ENCODE peak calls at places on chromosome X, in seven cellular contexts. One of them, this sample, is unnamed. For H3K36me3, the result is how much of the 10 kb centered on the place peaks cover.

GRCh38 chrX:45006002-45006800 is 133.2 kb downstream of the KDM6A start:
- DNase-seq in adrenal gland: no peak
- DNase-seq in Karpas-422: no peak
- DNase-seq in tibial nerve: no peak
- DNase-seq in GM23338: peak
- DNase-seq in ovary: no peak
- DNase-seq in HCT116: peak
- DNase-seq in this sample: no peak

GRCh38 chrX:15564981-15565579 is 35.7 kb downstream of the ACE2 start:
- DNase-seq in Karpas-422: peak
- DNase-seq in tibial nerve: peak
- DNase-seq in GM23338: peak
- DNase-seq in HCT116: peak
- DNase-seq in adrenal gland: peak
- DNase-seq in ovary: peak
- DNase-seq in this sample: no peak

GRCh38 chrX:130682990-130683389 is 220.0 kb downstream of the ENOX2 start:
- DNase-seq in adrenal gland: no peak
- DNase-seq in HCT116: no peak
- DNase-seq in tibial nerve: no peak
- DNase-seq in GM23338: peak
- DNase-seq in ovary: no peak
- DNase-seq in Karpas-422: no peak
- DNase-seq in this sample: no peak

GRCh38 chrX:155070975-155071693 is at the start of the genes BRCC3, CMC4 and MTCP1:
- DNase-seq in GM23338: peak
- DNase-seq in Karpas-422: peak
- DNase-seq in adrenal gland: peak
- DNase-seq in ovary: peak
- DNase-seq in tibial nerve: peak
- DNase-seq in HCT116: peak
- DNase-seq in this sample: peak

GRCh38 chrX:87409113-87409841 is 108.3 kb upstream of the KLHL4 start:
- DNase-seq in HCT116: no peak
- DNase-seq in tibial nerve: peak
- DNase-seq in GM23338: no peak
- DNase-seq in adrenal gland: peak
- DNase-seq in Karpas-422: no peak
- DNase-seq in ovary: peak
- DNase-seq in this sample: no peak

GRCh38 chrX:17291998-17292658 is 82.9 kb upstream of the NHS start:
- DNase-seq in ovary: no peak
- DNase-seq in HCT116: no peak
- DNase-seq in tibial nerve: no peak
- DNase-seq in Karpas-422: no peak
- DNase-seq in adrenal gland: no peak
- DNase-seq in GM23338: peak
- DNase-seq in this sample: no peak

GRCh38 chrX:40176256-40176978 is 78.7 kb upstream of the BCOR start:
- DNase-seq in Karpas-422: peak
- DNase-seq in GM23338: peak
- DNase-seq in tibial nerve: no peak
- DNase-seq in adrenal gland: peak
- DNase-seq in HCT116: no peak
- DNase-seq in ovary: peak
- DNase-seq in this sample: no peak

GRCh38 chrX:24763989-24764388 is 70.3 kb downstream of the POLA1 start:
- DNase-seq in GM23338: no peak
- DNase-seq in ovary: no peak
- DNase-seq in tibial nerve: no peak
- DNase-seq in HCT116: no peak
- DNase-seq in adrenal gland: no peak
- DNase-seq in Karpas-422: no peak
- DNase-seq in this sample: no peak

GRCh38 chrX:129013574-129013973 is 509.7 kb downstream of the SMARCA1 start:
- DNase-seq in ovary: no peak
- DNase-seq in Karpas-422: peak
- DNase-seq in tibial nerve: no peak
- DNase-seq in HCT116: no peak
- DNase-seq in adrenal gland: no peak
- DNase-seq in GM23338: peak
- DNase-seq in this sample: no peak

GRCh38 chrX:41302293-41302868 is 31.6 kb upstream of the DDX3X start:
- DNase-seq in HCT116: no peak
- DNase-seq in tibial nerve: no peak
- DNase-seq in Karpas-422: no peak
- DNase-seq in adrenal gland: no peak
- DNase-seq in ovary: no peak
- DNase-seq in GM23338: no peak
- DNase-seq in this sample: no peak

GRCh38 chrX:56994375-56995270 is 718 bp downstream of the SPIN3 start:
- DNase-seq in GM23338: no peak
- DNase-seq in tibial nerve: no peak
- DNase-seq in ovary: peak
- DNase-seq in Karpas-422: no peak
- DNase-seq in adrenal gland: no peak
- DNase-seq in HCT116: no peak
- DNase-seq in this sample: no peak

GRCh38 chrX:71919886-71920285 is 9.2 kb downstream of the NHSL2 start:
- DNase-seq in Karpas-422: no peak
- DNase-seq in HCT116: no peak
- DNase-seq in GM23338: no peak
- DNase-seq in adrenal gland: no peak
- DNase-seq in ovary: no peak
- DNase-seq in tibial nerve: no peak
- DNase-seq in this sample: no peak

GRCh38 chrX:57906790-57907189 is 3.5 kb downstream of the ZXDA start:
- DNase-seq in adrenal gland: no peak
- DNase-seq in ovary: no peak
- DNase-seq in tibial nerve: no peak
- DNase-seq in GM23338: no peak
- DNase-seq in HCT116: no peak
- DNase-seq in Karpas-422: no peak
- DNase-seq in this sample: no peak

GRCh38 chrX:153301746-153302145 is 19.8 kb downstream of the PNMA6F start:
- DNase-seq in Karpas-422: no peak
- DNase-seq in tibial nerve: no peak
- DNase-seq in adrenal gland: no peak
- DNase-seq in ovary: no peak
- DNase-seq in GM23338: no peak
- DNase-seq in HCT116: no peak
- DNase-seq in this sample: no peak

GRCh38 chrX:57772637-57773036 is 92.6 kb upstream of the NLRP2B start:
- DNase-seq in GM23338: peak
- DNase-seq in Karpas-422: peak
- DNase-seq in tibial nerve: no peak
- DNase-seq in ovary: no peak
- DNase-seq in HCT116: no peak
- DNase-seq in adrenal gland: no peak
- DNase-seq in this sample: no peak

GRCh38 chrX:150704030-150704613 is 10.9 kb downstream of the MTMR1 start:
- DNase-seq in GM23338: no peak
- DNase-seq in HCT116: no peak
- DNase-seq in tibial nerve: no peak
- DNase-seq in adrenal gland: no peak
- DNase-seq in Karpas-422: no peak
- DNase-seq in ovary: no peak
- DNase-seq in this sample: no peak

GRCh38 chrX:12580548-12580947 is 210.7 kb upstream of the PRPS2 start:
- DNase-seq in ovary: no peak
- DNase-seq in HCT116: no peak
- DNase-seq in adrenal gland: no peak
- DNase-seq in GM23338: no peak
- DNase-seq in Karpas-422: no peak
- DNase-seq in tibial nerve: no peak
- DNase-seq in this sample: no peak

GRCh38 chrX:130999360-130999759 is 58.8 kb upstream of the ARHGAP36 start:
- DNase-seq in adrenal gland: no peak
- DNase-seq in tibial nerve: no peak
- DNase-seq in ovary: no peak
- DNase-seq in Karpas-422: no peak
- DNase-seq in GM23338: no peak
- DNase-seq in HCT116: no peak
- DNase-seq in this sample: no peak

GRCh38 chrX:39654183-39654925 is 443.4 kb downstream of the BCOR start:
- DNase-seq in ovary: no peak
- DNase-seq in GM23338: peak
- DNase-seq in Karpas-422: no peak
- DNase-seq in adrenal gland: no peak
- DNase-seq in tibial nerve: no peak
- DNase-seq in HCT116: no peak
- DNase-seq in this sample: no peak

GRCh38 chrX:150693782-150694574 is 782 bp downstream of the MTMR1 start:
- DNase-seq in HCT116: peak
- DNase-seq in ovary: peak
- DNase-seq in adrenal gland: peak
- DNase-seq in tibial nerve: no peak
- DNase-seq in GM23338: peak
- DNase-seq in Karpas-422: peak
- DNase-seq in this sample: no peak

GRCh38 chrX:149825424-149825823 is 43.7 kb downstream of the MAGEA9 start:
- DNase-seq in HCT116: peak
- DNase-seq in tibial nerve: no peak
- DNase-seq in GM23338: peak
- DNase-seq in Karpas-422: peak
- DNase-seq in adrenal gland: peak
- DNase-seq in ovary: no peak
- DNase-seq in this sample: no peak

GRCh38 chrX:40424259-40424658 is 156.5 kb upstream of the ATP6AP2 start:
- DNase-seq in HCT116: no peak
- DNase-seq in tibial nerve: no peak
- DNase-seq in adrenal gland: no peak
- DNase-seq in GM23338: no peak
- DNase-seq in ovary: no peak
- DNase-seq in Karpas-422: no peak
- DNase-seq in this sample: no peak

GRCh38 chrX:17067534-17067933 is 121.1 kb downstream of the REPS2 start:
- DNase-seq in tibial nerve: no peak
- DNase-seq in Karpas-422: no peak
- DNase-seq in ovary: no peak
- DNase-seq in HCT116: no peak
- DNase-seq in GM23338: no peak
- DNase-seq in adrenal gland: no peak
- DNase-seq in this sample: no peak

GRCh38 chrX:48802089-48802812 is 384 bp downstream of the HDAC6 start:
- DNase-seq in GM23338: peak
- DNase-seq in HCT116: peak
- DNase-seq in tibial nerve: peak
- DNase-seq in adrenal gland: peak
- DNase-seq in ovary: peak
- DNase-seq in Karpas-422: peak
- DNase-seq in this sample: peak

GRCh38 chrX:1391707-1392375 is at the start of gene SLC25A6:
- DNase-seq in tibial nerve: peak
- DNase-seq in GM23338: peak
- DNase-seq in adrenal gland: peak
- DNase-seq in HCT116: peak
- DNase-seq in ovary: peak
- DNase-seq in Karpas-422: peak
- DNase-seq in this sample: peak

GRCh38 chrX:53563324-53563723 is 123.2 kb downstream of the HUWE1 start:
- DNase-seq in adrenal gland: no peak
- DNase-seq in ovary: no peak
- DNase-seq in HCT116: no peak
- DNase-seq in Karpas-422: no peak
- DNase-seq in tibial nerve: no peak
- DNase-seq in GM23338: no peak
- DNase-seq in this sample: no peak
- H3K36me3 ChIP-seq in adrenal gland: half or more
- H3K36me3 ChIP-seq in ovary: under half
- H3K36me3 ChIP-seq in HCT116: under half
- H3K36me3 ChIP-seq in Karpas-422: under half
- H3K36me3 ChIP-seq in tibial nerve: under half
- H3K36me3 ChIP-seq in GM23338: under half
- H3K36me3 ChIP-seq in this sample: under half

DNA sequence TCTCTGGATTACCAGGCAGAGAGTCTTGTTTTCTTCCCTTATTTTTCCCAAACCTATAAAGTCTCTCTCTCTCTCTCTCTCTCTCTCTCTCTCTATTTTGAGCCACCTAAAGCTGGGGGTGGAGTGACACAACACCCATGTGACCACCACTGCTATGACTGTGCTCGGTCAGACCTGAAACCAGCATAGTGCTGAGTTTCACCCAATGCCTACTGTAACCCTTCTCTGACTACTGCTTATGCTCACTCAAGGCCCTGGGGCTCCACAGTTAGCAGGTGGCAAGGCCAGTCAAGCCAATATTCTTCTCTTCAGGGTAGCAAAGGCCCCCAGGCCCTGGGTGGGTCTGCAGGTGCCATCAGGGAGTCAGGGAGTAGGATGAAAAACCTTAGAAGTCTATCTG is 114.7 kb upstream of the ARMCX2 start:
- DNase-seq in ovary: no peak
- DNase-seq in tibial nerve: no peak
- DNase-seq in GM23338: no peak
- DNase-seq in adrenal gland: no peak
- DNase-seq in Karpas-422: no peak
- DNase-seq in HCT116: no peak
- DNase-seq in this sample: no peak
- H3K27ac ChIP-seq in ovary: no peak
- H3K27ac ChIP-seq in tibial nerve: no peak
- H3K27ac ChIP-seq in GM23338: no peak
- H3K27ac ChIP-seq in adrenal gland: no peak
- H3K27ac ChIP-seq in Karpas-422: no peak
- H3K27ac ChIP-seq in HCT116: no peak
- H3K27ac ChIP-seq in this sample: no peak

DNA sequence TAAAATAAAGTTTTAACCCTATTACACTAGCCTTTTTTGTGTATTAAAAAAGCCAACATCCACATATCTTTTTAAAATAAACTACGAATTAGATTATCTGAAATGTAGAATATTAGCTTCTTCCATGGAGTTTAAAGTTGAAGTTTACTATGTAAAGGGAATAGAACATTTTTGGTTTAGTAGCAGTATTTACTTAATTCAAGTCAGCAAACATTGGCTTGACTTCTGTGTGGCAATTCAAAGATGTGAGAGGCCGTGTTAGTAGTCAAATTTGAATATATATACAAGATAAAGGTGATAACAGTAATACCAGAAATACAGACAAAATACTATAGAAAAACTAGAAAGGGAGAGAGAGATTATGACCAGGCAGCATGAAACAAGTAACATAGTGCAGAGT is 115.1 kb upstream of the IL13RA1 start:
- DNase-seq in Karpas-422: no peak
- DNase-seq in ovary: no peak
- DNase-seq in GM23338: no peak
- DNase-seq in HCT116: no peak
- DNase-seq in adrenal gland: no peak
- DNase-seq in tibial nerve: no peak
- DNase-seq in this sample: no peak
- H3K36me3 ChIP-seq in Karpas-422: under half
- H3K36me3 ChIP-seq in ovary: under half
- H3K36me3 ChIP-seq in GM23338: under half
- H3K36me3 ChIP-seq in HCT116: under half
- H3K36me3 ChIP-seq in adrenal gland: under half
- H3K36me3 ChIP-seq in tibial nerve: under half
- H3K36me3 ChIP-seq in this sample: under half

DNA sequence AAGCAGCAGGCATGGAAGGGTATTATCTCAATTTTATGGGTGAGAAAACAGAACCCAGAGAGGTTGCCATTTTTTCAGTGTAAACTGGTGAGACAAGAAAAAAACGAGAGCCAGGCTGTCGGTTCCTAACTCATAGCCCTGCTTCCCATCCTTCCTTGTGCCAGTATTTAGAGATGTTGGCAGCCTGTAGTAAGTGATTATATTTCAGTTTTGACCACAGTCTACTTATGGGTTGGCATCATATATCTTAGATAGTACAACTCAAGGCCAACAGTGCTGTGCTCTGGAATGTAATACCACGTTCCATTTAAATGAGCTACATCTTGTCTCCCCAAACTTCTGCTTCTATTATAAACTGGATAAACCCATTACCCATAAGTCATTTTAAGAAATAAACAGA is 40.8 kb downstream of the XK start:
- DNase-seq in adrenal gland: no peak
- DNase-seq in ovary: no peak
- DNase-seq in tibial nerve: no peak
- DNase-seq in Karpas-422: no peak
- DNase-seq in GM23338: no peak
- DNase-seq in HCT116: no peak
- DNase-seq in this sample: no peak
- H3K27ac ChIP-seq in adrenal gland: no peak
- H3K27ac ChIP-seq in ovary: no peak
- H3K27ac ChIP-seq in tibial nerve: no peak
- H3K27ac ChIP-seq in Karpas-422: no peak
- H3K27ac ChIP-seq in GM23338: no peak
- H3K27ac ChIP-seq in HCT116: no peak
- H3K27ac ChIP-seq in this sample: no peak

This sample was measured in iPS DF 6.9.